ENCODE peak calls at places on chromosomes 3 and 15, in ten cellular contexts. Z, G, M, D, Y, V, P, A, T and O are unnamed samples.

GRCh38 chr15:42106278-42106677 is 11.9 kb upstream of the PLA2G4D start:
- DNase-seq in Z (no peak), G (no peak), M (no peak), D (no peak), Y (no peak), V (no peak), P (peak), A (no peak), T (no peak), O (no peak)

GRCh38 chr3:159158213-159158612 is 356.4 kb downstream of the MFSD1 start:
- DNase-seq in Z (no peak), G (no peak), M (no peak), D (no peak), Y (no peak), V (peak), P (no peak), A (no peak), T (no peak), O (no peak)

GRCh38 chr15:68584704-68585573 is 6.1 kb downstream of the CORO2B start:
- DNase-seq in Z (no peak), G (peak), M (no peak), D (no peak), Y (no peak), V (no peak), P (no peak), A (peak), T (no peak), O (no peak)

GRCh38 chr3:55790596-55791350 is 303.7 kb upstream of the WNT5A start:
- DNase-seq in Z (no peak), G (no peak), M (no peak), D (no peak), Y (no peak), V (no peak), P (no peak), A (no peak), T (no peak), O (no peak)

GRCh38 chr15:28043625-28044520 is 55.2 kb downstream of the OCA2 start:
- DNase-seq in Z (no peak), G (no peak), M (no peak), D (no peak), Y (no peak), V (no peak), P (no peak), A (no peak), T (no peak), O (no peak)

GRCh38 chr15:39509941-39510845 is 70.7 kb upstream of the THBS1 start:
- DNase-seq in Z (no peak), G (no peak), M (no peak), D (no peak), Y (no peak), V (no peak), P (no peak), A (no peak), T (no peak), O (no peak)

GRCh38 chr3:52280046-52280445 is 1.6 kb upstream of the WDR82 start:
- DNase-seq in Z (no peak), G (no peak), M (no peak), D (no peak), Y (no peak), V (no peak), P (no peak), A (no peak), T (no peak), O (no peak)

GRCh38 chr3:149703474-149703873 is 45.6 kb upstream of the WWTR1 start:
- DNase-seq in Z (no peak), G (no peak), M (no peak), D (peak), Y (peak), V (no peak), P (no peak), A (no peak), T (no peak), O (no peak)

GRCh38 chr3:194910414-194910979 is 224.8 kb downstream of the FAM43A start:
- DNase-seq in Z (no peak), G (no peak), M (no peak), D (no peak), Y (no peak), V (no peak), P (no peak), A (no peak), T (no peak), O (no peak)

GRCh38 chr3:78858910-78859309 is 908.9 kb downstream of the ROBO1 start:
- DNase-seq in Z (no peak), G (no peak), M (no peak), D (no peak), Y (no peak), V (no peak), P (no peak), A (no peak), T (no peak), O (no peak)

GRCh38 chr3:134543113-134543512 is 57.3 kb downstream of the CEP63 start:
- DNase-seq in Z (no peak), G (no peak), M (no peak), D (no peak), Y (no peak), V (no peak), P (no peak), A (no peak), T (no peak), O (no peak)

GRCh38 chr3:59456852-59457485 is 407.1 kb upstream of the CFAP20DC start:
- DNase-seq in Z (peak), G (no peak), M (peak), D (no peak), Y (no peak), V (peak), P (no peak), A (no peak), T (no peak), O (no peak)

GRCh38 chr3:134600685-134601502 is 49.9 kb downstream of the KY start:
- DNase-seq in Z (peak), G (peak), M (no peak), D (peak), Y (peak), V (peak), P (peak), A (peak), T (peak), O (peak)

GRCh38 chr15:100727291-100727851 is 125.0 kb downstream of the ASB7 start:
- DNase-seq in Z (peak), G (no peak), M (no peak), D (no peak), Y (no peak), V (peak), P (no peak), A (no peak), T (no peak), O (peak)

GRCh38 chr3:114899186-114899931 is 247.7 kb downstream of the ZBTB20 start:
- DNase-seq in Z (no peak), G (no peak), M (no peak), D (no peak), Y (peak), V (no peak), P (no peak), A (no peak), T (no peak), O (no peak)

GRCh38 chr15:94234300-94234699 is 2.9 kb downstream of the MCTP2 start:
- DNase-seq in Z (no peak), G (no peak), M (no peak), D (no peak), Y (no peak), V (no peak), P (no peak), A (no peak), T (peak), O (no peak)

GRCh38 chr3:7788881-7789280 is 712.7 kb upstream of the LMCD1 start:
- DNase-seq in Z (no peak), G (no peak), M (no peak), D (no peak), Y (no peak), V (peak), P (no peak), A (no peak), T (no peak), O (no peak)

GRCh38 chr15:49813615-49814014 is 192.8 kb downstream of the DTWD1 start:
- DNase-seq in Z (no peak), G (no peak), M (no peak), D (no peak), Y (no peak), V (no peak), P (no peak), A (no peak), T (no peak), O (no peak)

GRCh38 chr3:143881102-143881501 is 32.8 kb upstream of the SLC9A9 start:
- DNase-seq in Z (no peak), G (no peak), M (no peak), D (no peak), Y (no peak), V (no peak), P (no peak), A (no peak), T (no peak), O (no peak)

GRCh38 chr3:170355738-170356595 is 1.5 kb upstream of the SKIL start:
- DNase-seq in Z (no peak), G (peak), M (no peak), D (peak), Y (peak), V (peak), P (peak), A (no peak), T (peak), O (peak)

GRCh38 chr3:51703026-51703775 is 3.7 kb upstream of the GRM2 start:
- DNase-seq in Z (no peak), G (peak), M (no peak), D (no peak), Y (no peak), V (no peak), P (no peak), A (no peak), T (no peak), O (no peak)

GRCh38 chr3:31029756-31030155 is 135.3 kb upstream of the GADL1 start:
- DNase-seq in Z (no peak), G (no peak), M (no peak), D (no peak), Y (no peak), V (no peak), P (no peak), A (no peak), T (no peak), O (no peak)

GRCh38 chr3:189363856-189364255 is 192.1 kb downstream of the TPRG1 start:
- DNase-seq in Z (no peak), G (no peak), M (no peak), D (no peak), Y (no peak), V (no peak), P (no peak), A (no peak), T (no peak), O (no peak)

GRCh38 chr3:184322731-184323487 is 8.5 kb downstream of the EIF4G1 start:
- DNase-seq in Z (no peak), G (no peak), M (no peak), D (no peak), Y (no peak), V (no peak), P (no peak), A (no peak), T (no peak), O (peak)

GRCh38 chr3:57179580-57180410 is 14.6 kb upstream of the IL17RD start:
- DNase-seq in Z (peak), G (no peak), M (no peak), D (no peak), Y (no peak), V (peak), P (no peak), A (no peak), T (no peak), O (peak)

GRCh38 chr3:110576962-110577361 is 494.7 kb upstream of the NECTIN3 start:
- DNase-seq in Z (no peak), G (no peak), M (no peak), D (no peak), Y (no peak), V (peak), P (no peak), A (no peak), T (no peak), O (no peak)

GRCh38 chr3:155870945-155871745 is 695 bp downstream of the GMPS start:
- DNase-seq in Z (peak), G (peak), M (no peak), D (peak), Y (peak), V (peak), P (peak), A (peak), T (peak), O (peak)

GRCh38 chr3:131535131-131535530 is 32.4 kb upstream of the MRPL3 start:
- DNase-seq in Z (no peak), G (no peak), M (no peak), D (no peak), Y (no peak), V (peak), P (no peak), A (no peak), T (no peak), O (no peak)

GRCh38 chr3:132180337-132180791 is 136.8 kb upstream of the ACP3 start:
- DNase-seq in Z (peak), G (no peak), M (peak), D (no peak), Y (no peak), V (peak), P (no peak), A (no peak), T (no peak), O (peak)

GRCh38 chr15:71153823-71154524 is 38.7 kb downstream of the THSD4 start:
- DNase-seq in Z (no peak), G (no peak), M (no peak), D (no peak), Y (no peak), V (peak), P (no peak), A (no peak), T (no peak), O (no peak)

GRCh38 chr3:129224984-129225393 is 24.4 kb upstream of the COPG1 start:
- DNase-seq in Z (no peak), G (no peak), M (no peak), D (peak), Y (peak), V (peak), P (peak), A (peak), T (peak), O (no peak)

DNA sequence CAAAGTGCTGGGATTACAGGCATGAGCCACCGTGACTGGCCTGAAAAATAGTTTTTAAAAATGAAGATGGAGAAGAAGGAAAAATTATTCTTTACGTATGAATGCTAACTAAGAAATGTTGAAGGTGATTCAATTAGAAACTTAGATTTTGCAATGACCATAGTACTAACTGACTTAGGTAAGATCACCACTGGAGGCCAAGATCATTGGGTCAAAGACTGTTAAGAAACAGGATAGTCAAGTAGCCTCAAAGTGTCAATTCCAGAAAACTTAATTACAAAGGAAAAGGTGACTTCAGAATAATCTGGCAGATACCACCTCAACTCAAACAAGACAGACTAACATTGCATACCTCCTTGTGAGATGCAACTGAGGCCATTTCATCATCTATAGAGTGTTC is 119.3 kb downstream of the FRMD4B start:
- DNase-seq in Z (no peak), G (no peak), M (no peak), D (no peak), Y (no peak), V (no peak), P (no peak), A (no peak), T (no peak), O (no peak)
- TF ChIP-seq CTCF in Z (no peak), G (no peak), M (no peak), D (no peak), Y (no peak), V (no peak), P (no peak), A (no peak), T (no peak), O (no peak)

GRCh38 chr3:85796140-85796539 is 837.4 kb downstream of the CADM2 start:
- DNase-seq in Z (no peak), G (no peak), M (no peak), D (no peak), Y (no peak), V (no peak), P (no peak), A (no peak), T (no peak), O (no peak)

GRCh38 chr3:85800676-85801075 is 841.9 kb downstream of the CADM2 start:
- DNase-seq in Z (no peak), G (peak), M (no peak), D (no peak), Y (no peak), V (no peak), P (no peak), A (no peak), T (no peak), O (no peak)

DNA sequence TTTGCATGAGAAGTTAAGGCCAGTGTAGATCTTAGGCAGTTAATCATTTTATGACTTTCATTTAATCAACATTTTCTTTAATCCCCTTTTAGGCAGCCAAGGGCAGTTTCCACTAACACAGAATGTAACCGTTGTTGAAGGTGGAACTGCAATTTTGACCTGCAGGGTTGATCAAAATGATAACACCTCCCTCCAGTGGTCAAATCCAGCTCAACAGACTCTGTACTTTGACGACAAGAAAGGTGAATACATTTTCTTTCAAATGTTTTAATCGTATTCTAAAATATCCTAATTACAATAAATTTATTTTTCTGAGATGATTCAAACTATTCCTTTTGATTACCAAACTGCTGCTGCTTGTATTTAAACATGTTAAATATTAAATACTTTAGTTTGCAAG is 843.2 kb downstream of the CADM2 start:
- DNase-seq in Z (no peak), G (no peak), M (no peak), D (no peak), Y (no peak), V (peak), P (no peak), A (no peak), T (no peak), O (no peak)
- TF ChIP-seq CTCF in Z (no peak), G (peak), M (peak), D (no peak), Y (no peak), V (peak), P (no peak), A (no peak), T (peak), O (no peak)

GRCh38 chr3:2765002-2765579 is 345.1 kb downstream of the IL5RA start:
- DNase-seq in Z (no peak), G (no peak), M (peak), D (no peak), Y (no peak), V (no peak), P (no peak), A (no peak), T (no peak), O (no peak)
- TF ChIP-seq CTCF in Z (peak), G (no peak), M (peak), D (peak), Y (no peak), V (no peak), P (no peak), A (no peak), T (no peak), O (no peak)

DNA sequence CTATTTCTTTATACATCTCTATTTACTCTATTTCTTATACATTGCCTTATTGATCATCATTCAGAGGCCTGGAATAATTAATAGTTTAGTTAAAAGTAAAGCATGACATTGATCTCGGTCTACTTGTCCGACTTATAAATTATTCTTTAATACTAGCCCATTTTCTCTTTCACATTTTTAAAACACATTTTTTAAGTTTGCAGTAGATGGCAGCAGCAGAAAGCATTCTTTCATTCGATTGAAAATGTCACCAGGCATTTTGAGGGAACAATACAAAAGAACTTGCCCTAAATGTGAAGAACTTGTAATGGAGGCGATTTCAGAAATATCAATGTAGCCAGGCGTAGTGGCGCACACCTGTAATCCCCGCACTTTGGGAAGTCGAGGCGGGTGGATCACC is 15.5 kb upstream of the MAP3K13 start:
- DNase-seq in Z (no peak), G (no peak), M (no peak), D (no peak), Y (no peak), V (no peak), P (no peak), A (no peak), T (no peak), O (no peak)
- TF ChIP-seq CTCF in Z (no peak), G (no peak), M (no peak), D (no peak), Y (no peak), V (no peak), P (no peak), A (no peak), T (no peak), O (no peak)

DNA sequence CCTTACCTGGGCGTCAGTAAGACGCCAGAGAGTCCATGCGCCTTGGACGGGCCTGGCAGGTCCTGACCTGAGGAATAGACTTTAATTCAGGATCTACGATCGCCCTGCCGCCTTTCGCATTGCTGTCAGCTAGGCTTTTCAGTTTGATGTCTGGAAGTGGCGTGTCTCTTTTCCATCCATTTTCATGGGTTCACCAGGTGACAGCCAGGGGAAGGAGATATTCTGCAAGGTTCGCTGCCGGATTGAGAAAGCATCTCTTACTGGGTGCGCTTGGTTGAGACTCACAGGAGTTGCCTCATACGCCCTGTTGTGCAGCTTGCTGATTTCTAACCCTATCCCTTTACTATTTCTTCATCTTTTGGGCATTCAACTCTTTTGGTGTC is 7.4 kb downstream of the EPHA3 start:
- DNase-seq in Z (no peak), G (no peak), M (no peak), D (no peak), Y (no peak), V (no peak), P (no peak), A (no peak), T (no peak), O (no peak)
- TF ChIP-seq CTCF in Z (no peak), G (no peak), M (no peak), D (no peak), Y (no peak), V (no peak), P (no peak), A (no peak), T (peak), O (no peak)

DNA sequence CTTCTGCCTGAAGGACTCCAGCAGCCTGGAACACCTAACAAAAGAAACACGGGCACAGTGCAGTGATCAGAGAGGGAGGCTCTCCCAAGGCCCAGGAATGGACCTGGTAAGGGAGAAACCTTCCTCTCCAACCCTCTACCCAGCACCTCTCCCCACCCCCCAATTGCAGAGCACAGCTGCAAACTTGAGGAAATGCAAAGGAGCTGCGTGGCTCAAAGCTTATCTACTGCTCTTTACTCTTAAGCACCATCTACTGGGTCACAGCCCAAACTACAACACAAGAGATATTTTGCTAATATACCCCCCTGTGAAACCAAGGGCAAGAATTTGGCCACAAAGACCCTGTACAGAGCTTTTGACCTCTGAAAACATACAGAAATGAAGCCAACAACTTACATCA is 328.3 kb downstream of the OXSM start:
- DNase-seq in Z (peak), G (no peak), M (peak), D (no peak), Y (no peak), V (peak), P (no peak), A (no peak), T (no peak), O (peak)
- TF ChIP-seq CTCF in Z (peak), G (peak), M (peak), D (no peak), Y (no peak), V (peak), P (no peak), A (no peak), T (peak), O (peak)

DNA sequence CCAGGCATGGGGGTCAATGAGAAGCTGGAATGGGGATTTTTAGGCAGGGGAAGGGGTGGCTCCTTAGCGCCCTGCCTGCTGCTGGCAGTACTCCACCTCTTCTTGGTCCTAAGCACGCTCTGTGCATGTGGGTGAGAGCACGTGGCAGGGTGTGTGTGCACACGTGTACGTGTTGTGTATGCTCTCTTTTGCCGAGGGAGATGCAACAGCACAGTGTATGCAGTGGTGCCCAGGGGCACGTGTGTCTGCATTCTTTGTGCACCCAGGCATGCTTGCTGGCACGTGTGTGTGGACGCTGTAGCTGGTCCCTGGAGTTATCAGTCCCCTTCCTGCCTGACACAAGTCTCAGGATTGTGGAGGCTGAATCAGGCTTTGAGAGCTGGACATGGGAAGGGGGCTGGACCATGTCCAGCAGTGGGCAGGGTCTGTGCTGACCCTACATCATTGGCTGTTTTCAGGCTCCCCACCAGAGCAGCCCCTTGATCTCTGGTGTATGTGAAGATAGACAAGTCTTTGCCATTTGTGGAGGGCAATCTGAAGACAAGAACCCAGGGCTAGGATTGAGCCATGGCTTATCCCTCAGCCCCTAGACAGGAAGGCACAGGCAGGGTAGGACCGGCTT is 1.9 kb upstream of the CAMKV start:
- DNase-seq in Z (no peak), G (no peak), M (no peak), D (no peak), Y (no peak), V (no peak), P (no peak), A (no peak), T (no peak), O (no peak)
- TF ChIP-seq CTCF in Z (no peak), G (no peak), M (no peak), D (no peak), Y (no peak), V (no peak), P (no peak), A (no peak), T (no peak), O (no peak)